ENCODE peak calls at places on chromosomes 4 and X, in nine cellular contexts. P, S, O, L, X, Z, V, Q and D are unnamed samples.

GRCh38 chrX:38347136-38347535 is 5.3 kb upstream of the OTC start:
- DNase-seq in P (no peak), S (no peak), O (no peak), L (peak), X (no peak), Z (no peak), V (no peak), Q (peak), D (no peak)

GRCh38 chr4:68342139-68342538 is 7.8 kb downstream of the YTHDC1 start:
- DNase-seq in P (no peak), S (no peak), O (no peak), L (no peak), X (no peak), Z (no peak), V (peak), Q (peak), D (no peak)

GRCh38 chrX:46757593-46757992 is 1.3 kb downstream of the SLC9A7 start:
- DNase-seq in P (no peak), S (no peak), O (no peak), L (no peak), X (no peak), Z (no peak), V (no peak), Q (peak), D (no peak)

GRCh38 chr4:121551271-121551670 is 145.5 kb downstream of the ANXA5 start:
- DNase-seq in P (no peak), S (no peak), O (no peak), L (no peak), X (no peak), Z (no peak), V (no peak), Q (peak), D (no peak)

GRCh38 chr4:181761130-181761529 is 482.1 kb upstream of the TENM3 start:
- DNase-seq in P (no peak), S (no peak), O (no peak), L (no peak), X (no peak), Z (no peak), V (no peak), Q (peak), D (no peak)

GRCh38 chr4:7739918-7740865 is 199.5 kb downstream of the AFAP1 start:
- DNase-seq in P (no peak), S (no peak), O (no peak), L (no peak), X (no peak), Z (no peak), V (no peak), Q (no peak), D (no peak)

GRCh38 chr4:89835413-89835812 is 1.5 kb downstream of the SNCA start:
- DNase-seq in P (no peak), S (no peak), O (no peak), L (no peak), X (no peak), Z (no peak), V (no peak), Q (no peak), D (no peak)

GRCh38 chrX:45056428-45057145 is 144.1 kb downstream of the DIPK2B start:
- DNase-seq in P (no peak), S (no peak), O (peak), L (no peak), X (no peak), Z (no peak), V (no peak), Q (peak), D (no peak)

GRCh38 chr4:154073107-154073817 is 284.4 kb upstream of the SFRP2 start:
- DNase-seq in P (no peak), S (no peak), O (no peak), L (no peak), X (no peak), Z (no peak), V (no peak), Q (peak), D (no peak)

GRCh38 chr4:6942238-6942800 is 32.7 kb downstream of the TBC1D14 start:
- DNase-seq in P (no peak), S (no peak), O (no peak), L (no peak), X (peak), Z (no peak), V (no peak), Q (peak), D (no peak)

GRCh38 chr4:68865760-68866159 is 50.0 kb downstream of the UGT2B10 start:
- DNase-seq in P (no peak), S (no peak), O (no peak), L (no peak), X (no peak), Z (no peak), V (no peak), Q (no peak), D (no peak)

GRCh38 chr4:54727346-54727745 is 69.6 kb downstream of the KIT start:
- DNase-seq in P (no peak), S (no peak), O (no peak), L (no peak), X (no peak), Z (no peak), V (no peak), Q (no peak), D (no peak)

GRCh38 chr4:113998026-113998425 is 18.6 kb upstream of the ARSJ start:
- DNase-seq in P (no peak), S (no peak), O (no peak), L (no peak), X (no peak), Z (no peak), V (no peak), Q (no peak), D (no peak)

GRCh38 chr4:4948370-4948769 is 70.9 kb downstream of the CYTL1 start:
- DNase-seq in P (no peak), S (no peak), O (no peak), L (no peak), X (no peak), Z (no peak), V (peak), Q (no peak), D (no peak)

GRCh38 chr4:143336828-143337599 is at the start of gene GAB1:
- DNase-seq in P (peak), S (peak), O (peak), L (peak), X (peak), Z (peak), V (peak), Q (peak), D (peak)

GRCh38 chrX:23749576-23749975 is 6.5 kb upstream of the ACOT9 start:
- DNase-seq in P (no peak), S (no peak), O (no peak), L (no peak), X (no peak), Z (no peak), V (no peak), Q (peak), D (no peak)

GRCh38 chrX:48971325-48972213 is at the start of gene KCND1:
- DNase-seq in P (no peak), S (peak), O (no peak), L (peak), X (no peak), Z (peak), V (peak), Q (peak), D (no peak)

GRCh38 chr4:7189066-7189465 is 3.3 kb upstream of the SORCS2 start:
- DNase-seq in P (no peak), S (no peak), O (no peak), L (no peak), X (no peak), Z (no peak), V (no peak), Q (no peak), D (no peak)

GRCh38 chr4:124401611-124402010 is 310.9 kb downstream of the ANKRD50 start:
- DNase-seq in P (no peak), S (no peak), O (no peak), L (no peak), X (no peak), Z (no peak), V (no peak), Q (no peak), D (no peak)

GRCh38 chr4:156635046-156635445 is 336.6 kb downstream of the PDGFC start:
- DNase-seq in P (no peak), S (no peak), O (no peak), L (no peak), X (no peak), Z (no peak), V (no peak), Q (no peak), D (no peak)

GRCh38 chr4:161823450-161823849 is 340.4 kb downstream of the FSTL5 start:
- DNase-seq in P (no peak), S (no peak), O (no peak), L (no peak), X (no peak), Z (no peak), V (no peak), Q (no peak), D (no peak)

GRCh38 chr4:158201310-158201709 is 9.0 kb upstream of the TMEM144 start:
- DNase-seq in P (no peak), S (no peak), O (no peak), L (no peak), X (no peak), Z (no peak), V (no peak), Q (peak), D (no peak)

GRCh38 chr4:113905301-113905700 is 74.1 kb downstream of the ARSJ start:
- DNase-seq in P (no peak), S (no peak), O (no peak), L (no peak), X (no peak), Z (no peak), V (no peak), Q (no peak), D (no peak)

GRCh38 chr4:8414377-8414776 is 26.1 kb downstream of the ACOX3 start:
- DNase-seq in P (no peak), S (no peak), O (no peak), L (no peak), X (peak), Z (no peak), V (no peak), Q (no peak), D (no peak)

GRCh38 chr4:89307446-89308160 is at the start of gene GPRIN3:
- DNase-seq in P (peak), S (peak), O (no peak), L (peak), X (peak), Z (peak), V (peak), Q (peak), D (peak)

GRCh38 chr4:156197216-156197615 is 243.6 kb upstream of the CTSO start:
- DNase-seq in P (no peak), S (no peak), O (no peak), L (no peak), X (no peak), Z (peak), V (peak), Q (no peak), D (no peak)

GRCh38 chr4:74267998-74268606 is 40.2 kb upstream of the EPGN start:
- DNase-seq in P (no peak), S (no peak), O (no peak), L (no peak), X (no peak), Z (no peak), V (no peak), Q (peak), D (no peak)

GRCh38 chr4:25759101-25759500 is 103.5 kb downstream of the SLC34A2 start:
- DNase-seq in P (no peak), S (no peak), O (no peak), L (no peak), X (no peak), Z (no peak), V (no peak), Q (no peak), D (no peak)

GRCh38 chr4:139223682-139224317 is 46.8 kb upstream of the ELF2 start:
- DNase-seq in P (no peak), S (no peak), O (no peak), L (no peak), X (no peak), Z (no peak), V (peak), Q (peak), D (no peak)

GRCh38 chr4:85681194-85681803 is 206.3 kb downstream of the ARHGAP24 start:
- DNase-seq in P (no peak), S (no peak), O (no peak), L (no peak), X (no peak), Z (no peak), V (peak), Q (peak), D (no peak)

GRCh38 chrX:113551919-113552318 is 711.3 kb upstream of the AMOT start:
- DNase-seq in P (no peak), S (no peak), O (no peak), L (no peak), X (no peak), Z (no peak), V (no peak), Q (no peak), D (no peak)

GRCh38 chr4:138904793-138905192 is 110.8 kb upstream of the NOCT start:
- DNase-seq in P (no peak), S (no peak), O (no peak), L (no peak), X (no peak), Z (no peak), V (no peak), Q (no peak), D (no peak)

GRCh38 chr4:120611092-120611491 is 311.4 kb downstream of the PRDM5 start:
- DNase-seq in P (no peak), S (no peak), O (no peak), L (no peak), X (no peak), Z (no peak), V (no peak), Q (no peak), D (no peak)